ENCODE peak calls at places on chromosomes 13 and 19, in ten cellular contexts. W, E, G, M, C, N, H, L, K and O are unnamed samples.

GRCh38 chr13:48178126-48178525 is 54.9 kb upstream of the ITM2B start:
- DNase-seq in W (no peak), E (no peak), G (no peak), M (no peak), C (no peak), N (no peak), H (no peak), L (no peak), K (no peak), O (no peak)

GRCh38 chr13:102610296-102610895 is 13.6 kb downstream of the TPP2 start:
- DNase-seq in W (no peak), E (no peak), G (no peak), M (no peak), C (no peak), N (no peak), H (no peak), L (no peak), K (no peak), O (no peak)

GRCh38 chr13:46620029-46620428 is 67.1 kb downstream of the LRCH1 start:
- DNase-seq in W (no peak), E (no peak), G (no peak), M (no peak), C (no peak), N (no peak), H (no peak), L (no peak), K (no peak), O (no peak)

GRCh38 chr13:30850867-30851211 is 55.2 kb upstream of the MEDAG start:
- DNase-seq in W (no peak), E (no peak), G (no peak), M (no peak), C (no peak), N (no peak), H (no peak), L (no peak), K (no peak), O (no peak)

GRCh38 chr19:2419754-2420153 is 7.6 kb downstream of the TIMM13 start:
- DNase-seq in W (no peak), E (no peak), G (no peak), M (no peak), C (no peak), N (no peak), H (no peak), L (no peak), K (no peak), O (no peak)

GRCh38 chr19:45499196-45500180 is 1.2 kb downstream of the PPM1N start:
- DNase-seq in W (no peak), E (no peak), G (no peak), M (peak; percentile 80), C (peak; percentile 54), N (peak; percentile 75), H (no peak), L (peak; percentile 90), K (no peak), O (peak; percentile 84)

GRCh38 chr19:32642771-32643170 is 32.2 kb downstream of the ANKRD27 start:
- DNase-seq in W (no peak), E (no peak), G (no peak), M (no peak), C (no peak), N (no peak), H (no peak), L (peak; percentile 84), K (no peak), O (no peak)

GRCh38 chr19:46546194-46546896 is 50.7 kb upstream of the PNMA8B start:
- DNase-seq in W (peak; percentile 84), E (no peak), G (peak; percentile 15), M (peak; percentile 29), C (peak; percentile 77), N (peak; percentile 80), H (no peak), L (peak; percentile 73), K (peak; percentile 81), O (no peak)

GRCh38 chr19:11092181-11092538 is 2.9 kb downstream of the LDLR start:
- DNase-seq in W (no peak), E (no peak), G (peak; percentile 64), M (no peak), C (peak; percentile 75), N (peak; percentile 34), H (no peak), L (no peak), K (no peak), O (no peak)

GRCh38 chr13:79398169-79398568 is 7.9 kb downstream of the RBM26 start:
- DNase-seq in W (no peak), E (no peak), G (no peak), M (no peak), C (no peak), N (no peak), H (no peak), L (no peak), K (no peak), O (no peak)

GRCh38 chr19:35184267-35184666 is 29.7 kb downstream of the FXYD5 start:
- DNase-seq in W (no peak), E (no peak), G (no peak), M (no peak), C (no peak), N (no peak), H (no peak), L (no peak), K (no peak), O (no peak)

GRCh38 chr19:56312337-56312736 is 2.3 kb downstream of the ZSCAN5A start:
- DNase-seq in W (no peak), E (no peak), G (no peak), M (no peak), C (no peak), N (no peak), H (no peak), L (no peak), K (no peak), O (no peak)

GRCh38 chr13:104106705-104107393 is 1040.6 kb upstream of the SLC10A2 start:
- DNase-seq in W (no peak), E (no peak), G (no peak), M (no peak), C (peak; percentile 64), N (no peak), H (no peak), L (no peak), K (no peak), O (no peak)

GRCh38 chr13:80462037-80462436 is 121.1 kb upstream of the SPRY2 start:
- DNase-seq in W (no peak), E (no peak), G (no peak), M (no peak), C (no peak), N (no peak), H (no peak), L (no peak), K (no peak), O (no peak)

DNA sequence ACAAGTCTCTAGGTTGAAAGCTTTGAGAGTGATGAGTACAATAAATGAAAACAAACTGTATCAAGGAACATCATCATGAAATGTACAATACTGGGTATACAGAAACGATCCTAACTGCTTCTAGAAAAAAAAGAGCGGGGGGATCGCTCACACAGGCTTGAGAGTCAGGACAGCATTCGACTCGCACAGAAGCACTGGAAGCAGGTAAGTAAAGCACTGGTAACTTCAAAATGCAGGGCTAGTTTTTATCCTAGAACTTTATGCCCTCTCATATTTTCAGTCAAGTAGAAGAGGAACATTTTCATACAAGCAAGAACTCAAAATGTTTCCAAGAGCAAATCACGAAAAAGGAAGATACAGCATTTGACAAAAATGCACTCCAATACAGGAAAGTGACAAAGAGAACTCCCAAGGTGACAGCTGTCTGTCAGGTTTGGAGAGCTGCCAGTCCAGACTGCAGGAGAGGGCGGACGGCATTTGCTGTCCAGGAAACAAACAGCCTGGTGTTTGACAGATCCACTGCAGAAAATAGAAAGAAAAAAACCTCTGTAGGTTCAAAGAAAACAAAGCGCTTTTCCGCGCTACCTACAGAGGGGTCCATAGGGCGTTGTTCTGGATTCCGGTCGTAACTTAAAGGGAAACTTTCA is 58.2 kb upstream of the XPO4 start:
- DNase-seq in W (no peak), E (no peak), G (no peak), M (no peak), C (no peak), N (no peak), H (no peak), L (no peak), K (no peak), O (no peak)
- H3K4me3 ChIP-seq in W (no peak overlapping the region), E (no peak overlapping the region), G (no peak overlapping the region), M (no peak overlapping the region), C (no peak overlapping the region), N (peak overlapping the region; percentile 16), H (no peak overlapping the region), L (no peak overlapping the region), K (no peak overlapping the region), O (no peak overlapping the region)

GRCh38 chr19:49328741-49329140 is 3.8 kb upstream of the SLC6A16 start:
- DNase-seq in W (no peak), E (no peak), G (no peak), M (no peak), C (no peak), N (no peak), H (no peak), L (no peak), K (peak; percentile 66), O (no peak)

GRCh38 chr19:49324801-49325491 is at the start of gene SLC6A16:
- DNase-seq in W (no peak), E (no peak), G (no peak), M (no peak), C (no peak), N (no peak), H (no peak), L (no peak), K (no peak), O (no peak)

GRCh38 chr19:49331616-49332055 is 3.6 kb upstream of the CD37 start:
- DNase-seq in W (peak; percentile 73), E (peak; percentile 81), G (peak; percentile 50), M (peak; percentile 91), C (peak; percentile 83), N (peak; percentile 58), H (no peak), L (peak; percentile 91), K (peak; percentile 20), O (no peak)

GRCh38 chr19:49326165-49326704 is 1.2 kb upstream of the SLC6A16 start:
- DNase-seq in W (no peak), E (no peak), G (no peak), M (peak; percentile 91), C (no peak), N (no peak), H (no peak), L (no peak), K (no peak), O (no peak)

GRCh38 chr19:49327878-49328544 is 3.0 kb upstream of the SLC6A16 start:
- DNase-seq in W (no peak), E (no peak), G (peak; percentile 20), M (peak; percentile 87), C (peak; percentile 61), N (peak; percentile 47), H (no peak), L (no peak), K (no peak), O (no peak)
- TF ChIP-seq CTCF in W (peak; percentile 56), E (peak; percentile 63), G (peak; percentile 69), M (peak; percentile 83), C (peak; percentile 75), N (peak; percentile 74), H (peak; percentile 30), L (peak; percentile 74), K (no peak), O (peak; percentile 84)

GRCh38 chr13:113928701-113929627 is 44.9 kb downstream of the C13orf46 start:
- DNase-seq in W (peak; percentile 27), E (no peak), G (peak; percentile 90), M (no peak), C (peak; percentile 60), N (no peak), H (peak; percentile 82), L (peak; percentile 68), K (peak; percentile 91), O (no peak)
- H3K4me3 ChIP-seq in W (no peak overlapping the region), E (no peak overlapping the region), G (no peak overlapping the region), M (no peak overlapping the region), C (no peak overlapping the region), N (no peak overlapping the region), H (no peak overlapping the region), L (no peak overlapping the region), K (no peak overlapping the region), O (no peak overlapping the region)

GRCh38 chr19:30780032-30780431 is 407.8 kb downstream of the ZNF536 start:
- DNase-seq in W (no peak), E (no peak), G (no peak), M (no peak), C (no peak), N (no peak), H (no peak), L (no peak), K (no peak), O (no peak)
- TF ChIP-seq CTCF in W (no peak), E (no peak), G (no peak), M (no peak), C (no peak), N (no peak), H (no peak), L (no peak), K (no peak), O (no peak)